ENCODE peak calls at places on chromosomes 2 and 18, in five cellular contexts. N, O, A, E and U are unnamed samples.

GRCh38 chr18:48113691-48114090 is 183.2 kb upstream of the SMAD2 start:
- DNase-seq in N (no peak), E (no peak), O (no peak), A (no peak), U (no peak)

GRCh38 chr2:235570256-235570655 is 76.4 kb downstream of the AGAP1 start:
- DNase-seq in O (no peak), E (no peak), A (no peak), N (no peak), U (no peak)

GRCh38 chr2:45890094-45890646 is 238.7 kb downstream of the PRKCE start:
- DNase-seq in O (no peak), E (no peak), A (no peak), N (no peak), U (no peak)

GRCh38 chr2:44936715-44937687 is 4.5 kb upstream of the SIX3 start:
- DNase-seq in E (no peak), A (no peak), N (no peak), O (no peak), U (no peak)

GRCh38 chr2:232338759-232339106 is 39.8 kb upstream of the ALPP start:
- DNase-seq in O (no peak), A (no peak), N (no peak), E (no peak), U (no peak)

GRCh38 chr2:236545814-236546480 is 23.7 kb upstream of the ACKR3 start:
- DNase-seq in N (no peak), E (no peak), O (no peak), A (no peak), U (no peak)

GRCh38 chr2:43220229-43220981 is 6.0 kb downstream of the ZFP36L2 start:
- DNase-seq in A (no peak), O (no peak), N (no peak), E (no peak), U (no peak)

GRCh38 chr2:12479042-12479601 is 237.6 kb upstream of the TRIB2 start:
- DNase-seq in N (no peak), O (no peak), A (no peak), E (no peak), U (no peak)

GRCh38 chr2:222000326-222000725 is 298.5 kb downstream of the PAX3 start:
- DNase-seq in N (no peak), A (no peak), O (no peak), E (no peak), U (no peak)

GRCh38 chr2:186590538-186591441 is 934 bp downstream of the ITGAV start:
- DNase-seq in A (no peak), N (no peak), O (no peak), E (peak), U (no peak)

GRCh38 chr2:88059979-88060906 is 4.7 kb upstream of the KRCC1 start:
- DNase-seq in O (no peak), A (no peak), E (no peak), N (no peak), U (peak)

GRCh38 chr18:38956068-38956467 is 1390.5 kb upstream of the CELF4 start:
- DNase-seq in N (no peak), A (no peak), O (no peak), E (no peak), U (no peak)

GRCh38 chr2:105409717-105410116 is 10.9 kb upstream of the FHL2 start:
- DNase-seq in E (no peak), O (no peak), N (no peak), A (no peak), U (no peak)

GRCh38 chr2:137676348-137676747 is 287.9 kb upstream of the HNMT start:
- DNase-seq in O (no peak), A (no peak), N (no peak), E (no peak), U (no peak)

GRCh38 chr2:54942373-54942772 is 107.9 kb downstream of the RTN4 start:
- DNase-seq in A (no peak), E (no peak), N (no peak), O (no peak), U (no peak)

GRCh38 chr2:98793275-98793674 is 62.3 kb upstream of the MGAT4A start:
- DNase-seq in O (no peak), N (no peak), E (no peak), A (no peak), U (no peak)

GRCh38 chr2:84861539-84861938 is 19.3 kb downstream of the TRABD2A start:
- DNase-seq in O (no peak), E (no peak), N (no peak), A (no peak), U (no peak)

GRCh38 chr2:131004446-131005209 is 88.6 kb downstream of the FAM168B start:
- DNase-seq in N (no peak), E (no peak), O (no peak), A (no peak), U (no peak)

GRCh38 chr2:72999729-73000725 is 71.5 kb downstream of the SFXN5 start:
- DNase-seq in A (no peak), O (no peak), E (no peak), N (no peak), U (no peak)

GRCh38 chr2:223093436-223093839 is 41.4 kb downstream of the KCNE4 start:
- DNase-seq in A (no peak), N (no peak), E (no peak), O (no peak), U (no peak)

GRCh38 chr2:233838251-233838650 is 16.1 kb downstream of the HJURP start:
- DNase-seq in A (no peak), E (no peak), N (no peak), O (no peak), U (no peak)

GRCh38 chr2:30178618-30179404 is 32.0 kb downstream of the YPEL5 start:
- DNase-seq in A (no peak), E (no peak), O (no peak), N (no peak), U (no peak)

GRCh38 chr2:237704476-237705224 is 77.3 kb downstream of the LRRFIP1 start:
- DNase-seq in N (no peak), O (no peak), E (no peak), A (no peak), U (no peak)

GRCh38 chr18:76580288-76580962 is 85.4 kb upstream of the ZNF516 start:
- DNase-seq in E (no peak), N (no peak), A (no peak), O (no peak), U (no peak)

GRCh38 chr2:167215595-167215994 is 327.3 kb downstream of the XIRP2 start:
- DNase-seq in A (no peak), E (no peak), O (no peak), N (no peak), U (no peak)

GRCh38 chr18:21513741-21514140 is 86.8 kb downstream of the ESCO1 start:
- DNase-seq in O (no peak), E (no peak), A (no peak), N (no peak), U (no peak)

GRCh38 chr2:8090748-8091700 is 590.8 kb upstream of the ID2 start:
- DNase-seq in E (peak), A (no peak), N (peak), O (no peak), U (peak)

GRCh38 chr2:30408961-30409387 is 38.1 kb upstream of the LCLAT1 start:
- DNase-seq in O (no peak), N (no peak), E (no peak), A (no peak), U (no peak)

GRCh38 chr2:23590227-23590869 is 205.4 kb downstream of the KLHL29 start:
- DNase-seq in N (no peak), A (no peak), O (no peak), E (no peak), U (no peak)

GRCh38 chr18:48270929-48271328 is 138.3 kb downstream of the ZBTB7C start:
- DNase-seq in A (no peak), N (no peak), O (no peak), E (no peak), U (no peak)